ENCODE peak calls at places on chromosomes 1 and 21, in four cellular contexts. T is activated CD4-positive, CD25-positive, alpha-beta regulatory T cell; X is OCI-M1; F is stimulated activated naive B cell treated with anti-CD40 and anti-IgM and Interleukin-4, amounts not matched to agents 10 μg/mL and 1 μg/mL and 100 μg/mL, for 72 hours. G is an unnamed sample.

GRCh38 chr1:218401896-218402770 is 57.0 kb downstream of the TGFB2 start:
- DNase-seq in T (no peak), X (no peak), F (no peak), G (no peak)

GRCh38 chr1:218705911-218706893 is 361.1 kb downstream of the TGFB2 start:
- DNase-seq in T (no peak), X (no peak), F (no peak), G (no peak)

GRCh38 chr1:6097824-6098223 is 52.1 kb downstream of the KCNAB2 start:
- DNase-seq in T (no peak), X (no peak), F (no peak), G (no peak)

GRCh38 chr1:206925116-206925736 is 3.5 kb upstream of the FCMR start:
- DNase-seq in T (peak), X (peak), F (peak), G (peak)

GRCh38 chr1:93007941-93008577 is 46.8 kb upstream of the DIPK1A start:
- DNase-seq in T (no peak), X (no peak), F (no peak), G (no peak)

GRCh38 chr21:33443174-33443573 is 36.6 kb downstream of the TMEM50B start:
- DNase-seq in T (no peak), X (no peak), F (no peak), G (no peak)

GRCh38 chr1:85297855-85298629 is 21.6 kb upstream of the BCL10 start:
- DNase-seq in T (peak), X (no peak), F (peak), G (no peak)

GRCh38 chr1:1101503-1101902 is 14.4 kb downstream of the C1orf159 start:
- DNase-seq in T (no peak), X (no peak), F (no peak), G (no peak)

GRCh38 chr1:113890816-113891215 is 3.4 kb upstream of the BCL2L15 start:
- DNase-seq in T (no peak), X (no peak), F (no peak), G (no peak)